ENCODE peak calls at places on chromosomes 5 and 9, in five cellular contexts. A is ovary; Y is cardiac muscle cell; S is CD4-positive, alpha-beta memory T cell; G is lower lobe of right lung. D is an unnamed sample.

GRCh38 chr9:89615661-89616060 is 10.8 kb downstream of the GADD45G start:
- DNase-seq in S (no peak), A (no peak), G (no peak), Y (no peak), D (no peak)

GRCh38 chr5:135833961-135834638 is 363 bp upstream of the SLC25A48 start:
- DNase-seq in G (no peak), S (no peak), Y (no peak), A (no peak), D (no peak)

GRCh38 chr5:80884851-80885697 is 75.1 kb upstream of the RASGRF2 start:
- DNase-seq in G (no peak), A (no peak), Y (no peak), S (no peak), D (no peak)

GRCh38 chr5:147509710-147510651 is at the start of gene DPYSL3:
- DNase-seq in A (peak), S (no peak), G (peak), Y (peak), D (no peak)

GRCh38 chr9:19782005-19782404 is 6.8 kb downstream of the SLC24A2 start:
- DNase-seq in Y (peak), A (no peak), S (no peak), G (no peak), D (no peak)

GRCh38 chr9:115373000-115373709 is 255.2 kb upstream of the TNC start:
- DNase-seq in A (no peak), G (no peak), S (no peak), Y (peak), D (no peak)

GRCh38 chr5:67095346-67095871 is 101.2 kb downstream of the CD180 start:
- DNase-seq in S (no peak), A (peak), Y (peak), G (peak), D (no peak)

GRCh38 chr5:79495311-79495710 is 18.6 kb downstream of the HOMER1 start:
- DNase-seq in S (no peak), Y (no peak), G (no peak), A (no peak), D (no peak)

GRCh38 chr5:177357459-177358332 is at the start of gene RGS14:
- DNase-seq in G (peak), S (peak), Y (peak), A (no peak), D (peak)

GRCh38 chr5:120463991-120464626 is at the start of gene PRR16:
- DNase-seq in G (no peak), Y (peak), A (peak), S (no peak), D (no peak)

GRCh38 chr5:177025139-177025538 is 2.6 kb downstream of the ZNF346 start:
- DNase-seq in S (no peak), A (no peak), Y (peak), G (no peak), D (no peak)

GRCh38 chr5:122858451-122858850 is 13.0 kb downstream of the SNX24 start:
- DNase-seq in S (no peak), Y (peak), G (no peak), A (no peak), D (no peak)

GRCh38 chr5:156367602-156368001 is 40.6 kb downstream of the SGCD start:
- DNase-seq in S (no peak), Y (peak), A (no peak), G (no peak), D (no peak)

GRCh38 chr9:107648153-107648716 is 158.7 kb upstream of the KLF4 start:
- DNase-seq in S (no peak), A (no peak), Y (no peak), G (no peak), D (no peak)

GRCh38 chr5:56481147-56481997 is 248.2 kb upstream of the ANKRD55 start:
- DNase-seq in Y (peak), S (peak), G (peak), A (peak), D (peak)

GRCh38 chr5:9288234-9288633 is 257.6 kb downstream of the SEMA5A start:
- DNase-seq in Y (no peak), S (no peak), G (no peak), A (no peak), D (no peak)

GRCh38 chr5:143314664-143315063 is 88.8 kb downstream of the NR3C1 start:
- DNase-seq in A (no peak), G (no peak), Y (peak), S (no peak), D (no peak)

GRCh38 chr9:133656211-133657119 is 20.3 kb downstream of the DBH start:
- DNase-seq in Y (no peak), G (no peak), A (no peak), S (peak), D (peak)

GRCh38 chr5:850511-851006 is at the start of gene ZDHHC11:
- DNase-seq in A (peak), Y (no peak), G (peak), S (no peak), D (no peak)

GRCh38 chr5:31193591-31194457 is at the start of gene CDH6:
- DNase-seq in S (no peak), Y (peak), G (peak), A (no peak), D (no peak)

GRCh38 chr5:178986326-178986960 is 8.7 kb downstream of the GRM6 start:
- DNase-seq in S (no peak), A (no peak), G (no peak), Y (no peak), D (no peak)

GRCh38 chr5:141994737-141995136 is 18.1 kb downstream of the GNPDA1 start:
- DNase-seq in A (no peak), S (no peak), Y (no peak), G (no peak), D (no peak)

GRCh38 chr5:112331892-112332291 is 87.2 kb downstream of the EPB41L4A start:
- DNase-seq in S (no peak), A (no peak), Y (no peak), G (no peak), D (no peak)

GRCh38 chr9:91039125-91039834 is 237.7 kb downstream of the SYK start:
- DNase-seq in Y (no peak), G (no peak), S (no peak), A (no peak), D (no peak)

GRCh38 chr5:96214442-96215197 is 218.4 kb downstream of the PCSK1 start:
- DNase-seq in Y (no peak), A (no peak), S (no peak), G (no peak), D (no peak)

GRCh38 chr5:149930060-149930753 is 14.4 kb downstream of the PDE6A start:
- DNase-seq in Y (peak), A (no peak), S (no peak), G (no peak), D (no peak)

GRCh38 chr9:72292874-72293607 is 72.0 kb downstream of the ZFAND5 start:
- DNase-seq in A (no peak), S (no peak), Y (peak), G (no peak), D (no peak)

GRCh38 chr9:136629879-136630661 is 32.6 kb upstream of the EGFL7 start:
- DNase-seq in A (peak), G (peak), Y (peak), S (no peak), D (peak)

GRCh38 chr9:21404146-21404545 is 4.8 kb upstream of the IFNA8 start:
- DNase-seq in S (no peak), G (no peak), A (no peak), Y (no peak), D (no peak)

GRCh38 chr5:1006656-1007071 is 1.9 kb upstream of the NKD2 start:
- DNase-seq in Y (no peak), G (peak), A (peak), S (no peak), D (no peak)

GRCh38 chr9:69380811-69381210 is 55.8 kb downstream of the ENTREP1 start:
- DNase-seq in A (no peak), Y (no peak), G (no peak), S (no peak), D (no peak)

GRCh38 chr5:1423901-1424603 is 21.2 kb downstream of the SLC6A3 start:
- DNase-seq in A (no peak), G (peak), Y (no peak), S (no peak), D (no peak)

GRCh38 chr5:80569086-80569960 is 757 bp downstream of the ANKRD34B start:
- DNase-seq in S (no peak), Y (no peak), G (no peak), A (no peak), D (no peak)

GRCh38 chr9:11335011-11335410 is 722.2 kb upstream of the PTPRD start:
- DNase-seq in Y (no peak), G (no peak), A (no peak), S (no peak), D (no peak)

GRCh38 chr9:114493521-114494184 is 11.6 kb downstream of the WHRN start:
- DNase-seq in S (no peak), G (no peak), A (no peak), Y (no peak), D (no peak)

GRCh38 chr9:29063031-29063430 is 1489.8 kb upstream of the C9orf72 start:
- DNase-seq in Y (no peak), G (no peak), A (no peak), S (no peak), D (no peak)

GRCh38 chr5:174045470-174046025 is at the start of gene NSG2:
- DNase-seq in A (peak), Y (peak), G (peak), S (no peak), D (peak)

GRCh38 chr5:157989296-157989695 is 130.4 kb upstream of the CLINT1 start:
- DNase-seq in S (no peak), G (no peak), Y (peak), A (no peak), D (no peak)

DNA sequence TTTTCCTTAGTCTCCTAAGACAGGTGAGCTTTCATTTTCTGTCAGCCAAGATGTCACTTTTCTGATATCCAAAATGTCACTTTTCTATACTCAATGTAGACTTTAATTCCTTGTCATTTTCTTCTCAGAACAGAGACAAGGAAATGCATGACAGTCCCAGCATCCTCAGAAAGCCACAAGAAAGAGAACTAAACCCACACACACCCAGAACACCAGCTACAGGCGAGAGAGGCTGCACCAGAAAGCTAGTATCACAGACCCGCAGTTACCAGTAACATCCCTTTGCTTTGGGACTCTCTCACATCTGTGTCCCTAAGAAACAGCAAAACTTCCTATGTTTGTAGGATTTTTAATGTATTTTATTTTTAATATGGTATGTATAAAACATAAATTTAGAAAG is 17.1 kb downstream of the TRMO start:
- DNase-seq in S (peak), Y (no peak), A (no peak), G (no peak), D (no peak)
- H3K27ac ChIP-seq in S (peak), Y (no peak), A (no peak), G (peak), D (no peak)

DNA sequence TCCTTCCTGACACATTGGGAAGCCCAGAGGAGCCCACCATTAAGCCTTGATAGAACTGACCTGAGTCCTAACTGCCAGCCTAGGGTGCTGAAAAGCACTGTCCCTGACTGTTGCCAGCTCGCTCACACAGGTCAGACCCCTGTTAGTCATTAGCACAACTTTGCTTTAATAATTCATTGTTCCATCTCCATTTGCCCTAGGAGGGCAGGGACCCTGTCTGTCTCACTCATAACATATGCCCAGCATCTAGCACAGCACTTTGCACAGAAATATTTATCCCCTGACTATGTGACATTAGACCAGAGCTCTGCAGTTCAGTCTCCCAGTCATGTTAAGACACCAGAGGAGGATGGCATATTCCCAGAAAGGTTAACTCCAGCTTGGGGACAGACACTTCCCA is 61.8 kb upstream of the STXBP1 start:
- DNase-seq in A (no peak), G (no peak), S (no peak), Y (no peak), D (no peak)
- H3K27ac ChIP-seq in A (no peak), G (peak), S (no peak), Y (peak), D (no peak)

GRCh38 chr9:128705051-128705965 is 3.0 kb downstream of the PKN3 start:
- DNase-seq in A (peak), S (no peak), Y (no peak), G (peak), D (no peak)

GRCh38 chr9:128703616-128704355 is 1.5 kb downstream of the PKN3 start:
- DNase-seq in S (no peak), G (peak), A (peak), Y (no peak), D (no peak)

GRCh38 chr9:128704356-128704670 is 2.0 kb downstream of the PKN3 start:
- DNase-seq in G (no peak), A (peak), S (no peak), Y (no peak), D (no peak)

GRCh38 chr9:128702445-128702948 is at the start of gene PKN3:
- DNase-seq in A (peak), S (peak), G (peak), Y (peak), D (peak)

GRCh38 chr9:128702949-128703615 is 779 bp downstream of the PKN3 start:
- DNase-seq in A (peak), Y (no peak), G (peak), S (no peak), D (no peak)
- H3K27ac ChIP-seq in A (peak), Y (no peak), G (peak), S (peak), D (no peak)

GRCh38 chr5:78331523-78332080 is 28.8 kb upstream of the SCAMP1 start:
- DNase-seq in A (no peak), Y (no peak), G (no peak), S (no peak), D (no peak)
- H3K27ac ChIP-seq in A (no peak), Y (no peak), G (no peak), S (no peak), D (no peak)

GRCh38 chr5:108579236-108579635 is 168.5 kb upstream of the FER start:
- DNase-seq in A (no peak), Y (peak), S (no peak), G (no peak), D (no peak)
- H3K27ac ChIP-seq in A (no peak), Y (no peak), S (no peak), G (no peak), D (no peak)

GRCh38 chr9:92295827-92296258 is 2.3 kb upstream of the IARS1 start:
- DNase-seq in S (no peak), G (no peak), Y (no peak), A (no peak), D (peak)
- H3K27ac ChIP-seq in S (no peak), G (no peak), Y (peak), A (no peak), D (peak)

GRCh38 chr9:128921881-128922763 is 1.3 kb downstream of the PHYHD1 start:
- DNase-seq in G (peak), Y (peak), S (no peak), A (peak), D (peak)
- H3K27ac ChIP-seq in G (peak), Y (peak), S (no peak), A (peak), D (peak)

GRCh38 chr5:36111238-36111637 is 40.4 kb downstream of the LMBRD2 start:
- DNase-seq in Y (no peak), S (no peak), G (no peak), A (no peak), D (no peak)

GRCh38 chr5:36108758-36109245 is 42.1 kb upstream of the UGT3A2 start:
- DNase-seq in Y (peak), A (no peak), G (no peak), S (no peak), D (no peak)
- H3K27ac ChIP-seq in Y (no peak), A (no peak), G (no peak), S (no peak), D (no peak)